ENCODE peak calls at places on chromosome 21, in nine cellular contexts. One of them, this sample, is unnamed.

GRCh38 chr21:42672699-42673458 is 19.5 kb downstream of the PDE9A start:
- DNase-seq in psoas muscle: no peak
- DNase-seq in astrocyte of the spinal cord: peak
- DNase-seq in CD8-positive, alpha-beta memory T cell: no peak
- DNase-seq in occipital lobe: no peak
- DNase-seq in HT1080: peak
- DNase-seq in uterus: no peak
- DNase-seq in hippocampal formation: no peak
- DNase-seq in activated CD4-positive, alpha-beta T cell treated with anti-CD3 and anti-CD28 coated beads, Interleukin-2, amount 50 U/mL, for 1 hour: no peak
- DNase-seq in this sample: no peak

GRCh38 chr21:43304621-43305335 is 122.2 kb downstream of the SIK1 start:
- DNase-seq in HT1080: no peak
- DNase-seq in activated CD4-positive, alpha-beta T cell treated with anti-CD3 and anti-CD28 coated beads, Interleukin-2, amount 50 U/mL, for 1 hour: no peak
- DNase-seq in astrocyte of the spinal cord: no peak
- DNase-seq in occipital lobe: no peak
- DNase-seq in psoas muscle: no peak
- DNase-seq in uterus: no peak
- DNase-seq in hippocampal formation: no peak
- DNase-seq in CD8-positive, alpha-beta memory T cell: no peak
- DNase-seq in this sample: peak

GRCh38 chr21:42031816-42032215 is 21.7 kb upstream of the ZBTB21 start:
- DNase-seq in HT1080: no peak
- DNase-seq in activated CD4-positive, alpha-beta T cell treated with anti-CD3 and anti-CD28 coated beads, Interleukin-2, amount 50 U/mL, for 1 hour: no peak
- DNase-seq in hippocampal formation: no peak
- DNase-seq in astrocyte of the spinal cord: no peak
- DNase-seq in CD8-positive, alpha-beta memory T cell: no peak
- DNase-seq in psoas muscle: no peak
- DNase-seq in uterus: no peak
- DNase-seq in occipital lobe: no peak
- DNase-seq in this sample: no peak

GRCh38 chr21:29571949-29572348 is 273.2 kb downstream of the BACH1 start:
- DNase-seq in psoas muscle: no peak
- DNase-seq in hippocampal formation: no peak
- DNase-seq in uterus: no peak
- DNase-seq in occipital lobe: no peak
- DNase-seq in activated CD4-positive, alpha-beta T cell treated with anti-CD3 and anti-CD28 coated beads, Interleukin-2, amount 50 U/mL, for 1 hour: no peak
- DNase-seq in astrocyte of the spinal cord: no peak
- DNase-seq in HT1080: no peak
- DNase-seq in CD8-positive, alpha-beta memory T cell: no peak
- DNase-seq in this sample: no peak

GRCh38 chr21:23936224-23936623 is 1671.1 kb downstream of the MRPL39 start:
- DNase-seq in HT1080: peak
- DNase-seq in hippocampal formation: peak
- DNase-seq in occipital lobe: no peak
- DNase-seq in astrocyte of the spinal cord: peak
- DNase-seq in uterus: no peak
- DNase-seq in activated CD4-positive, alpha-beta T cell treated with anti-CD3 and anti-CD28 coated beads, Interleukin-2, amount 50 U/mL, for 1 hour: no peak
- DNase-seq in psoas muscle: no peak
- DNase-seq in CD8-positive, alpha-beta memory T cell: no peak
- DNase-seq in this sample: no peak

GRCh38 chr21:45876381-45877159 is 105.0 kb upstream of the COL6A1 start:
- DNase-seq in HT1080: no peak
- DNase-seq in astrocyte of the spinal cord: no peak
- DNase-seq in activated CD4-positive, alpha-beta T cell treated with anti-CD3 and anti-CD28 coated beads, Interleukin-2, amount 50 U/mL, for 1 hour: no peak
- DNase-seq in occipital lobe: no peak
- DNase-seq in uterus: peak
- DNase-seq in psoas muscle: no peak
- DNase-seq in hippocampal formation: no peak
- DNase-seq in CD8-positive, alpha-beta memory T cell: no peak
- DNase-seq in this sample: peak

GRCh38 chr21:26469789-26470188 is 103.3 kb downstream of the CYYR1 start:
- DNase-seq in CD8-positive, alpha-beta memory T cell: no peak
- DNase-seq in activated CD4-positive, alpha-beta T cell treated with anti-CD3 and anti-CD28 coated beads, Interleukin-2, amount 50 U/mL, for 1 hour: no peak
- DNase-seq in hippocampal formation: peak
- DNase-seq in occipital lobe: peak
- DNase-seq in psoas muscle: no peak
- DNase-seq in uterus: no peak
- DNase-seq in astrocyte of the spinal cord: peak
- DNase-seq in HT1080: peak
- DNase-seq in this sample: no peak

GRCh38 chr21:30028537-30028936 is 88.7 kb upstream of the GRIK1 start:
- DNase-seq in HT1080: no peak
- DNase-seq in hippocampal formation: no peak
- DNase-seq in astrocyte of the spinal cord: no peak
- DNase-seq in activated CD4-positive, alpha-beta T cell treated with anti-CD3 and anti-CD28 coated beads, Interleukin-2, amount 50 U/mL, for 1 hour: no peak
- DNase-seq in occipital lobe: no peak
- DNase-seq in uterus: no peak
- DNase-seq in CD8-positive, alpha-beta memory T cell: no peak
- DNase-seq in psoas muscle: no peak
- DNase-seq in this sample: no peak

GRCh38 chr21:27586986-27587385 is 620.1 kb upstream of the ADAMTS5 start:
- DNase-seq in uterus: no peak
- DNase-seq in astrocyte of the spinal cord: no peak
- DNase-seq in occipital lobe: no peak
- DNase-seq in activated CD4-positive, alpha-beta T cell treated with anti-CD3 and anti-CD28 coated beads, Interleukin-2, amount 50 U/mL, for 1 hour: no peak
- DNase-seq in psoas muscle: no peak
- DNase-seq in HT1080: no peak
- DNase-seq in hippocampal formation: no peak
- DNase-seq in CD8-positive, alpha-beta memory T cell: no peak
- DNase-seq in this sample: no peak

GRCh38 chr21:36164427-36164784 is 7.8 kb downstream of the DOP1B start:
- DNase-seq in astrocyte of the spinal cord: no peak
- DNase-seq in activated CD4-positive, alpha-beta T cell treated with anti-CD3 and anti-CD28 coated beads, Interleukin-2, amount 50 U/mL, for 1 hour: no peak
- DNase-seq in HT1080: no peak
- DNase-seq in CD8-positive, alpha-beta memory T cell: no peak
- DNase-seq in hippocampal formation: no peak
- DNase-seq in uterus: no peak
- DNase-seq in psoas muscle: no peak
- DNase-seq in occipital lobe: no peak
- DNase-seq in this sample: no peak

GRCh38 chr21:36430841-36431240 is 45.6 kb downstream of the CHAF1B start:
- DNase-seq in occipital lobe: no peak
- DNase-seq in uterus: no peak
- DNase-seq in hippocampal formation: no peak
- DNase-seq in CD8-positive, alpha-beta memory T cell: no peak
- DNase-seq in astrocyte of the spinal cord: peak
- DNase-seq in activated CD4-positive, alpha-beta T cell treated with anti-CD3 and anti-CD28 coated beads, Interleukin-2, amount 50 U/mL, for 1 hour: no peak
- DNase-seq in HT1080: peak
- DNase-seq in psoas muscle: no peak
- DNase-seq in this sample: no peak

GRCh38 chr21:22319435-22319834 is 1321.2 kb downstream of the NCAM2 start:
- DNase-seq in occipital lobe: no peak
- DNase-seq in psoas muscle: no peak
- DNase-seq in uterus: no peak
- DNase-seq in CD8-positive, alpha-beta memory T cell: no peak
- DNase-seq in hippocampal formation: no peak
- DNase-seq in HT1080: no peak
- DNase-seq in activated CD4-positive, alpha-beta T cell treated with anti-CD3 and anti-CD28 coated beads, Interleukin-2, amount 50 U/mL, for 1 hour: no peak
- DNase-seq in astrocyte of the spinal cord: no peak
- DNase-seq in this sample: no peak

GRCh38 chr21:35727830-35728229 is 332.5 kb downstream of the SETD4 start:
- DNase-seq in occipital lobe: no peak
- DNase-seq in HT1080: no peak
- DNase-seq in astrocyte of the spinal cord: no peak
- DNase-seq in hippocampal formation: no peak
- DNase-seq in uterus: no peak
- DNase-seq in activated CD4-positive, alpha-beta T cell treated with anti-CD3 and anti-CD28 coated beads, Interleukin-2, amount 50 U/mL, for 1 hour: no peak
- DNase-seq in CD8-positive, alpha-beta memory T cell: no peak
- DNase-seq in psoas muscle: no peak
- DNase-seq in this sample: no peak

GRCh38 chr21:33299181-33299752 is 25.5 kb upstream of the IFNAR1 start:
- DNase-seq in activated CD4-positive, alpha-beta T cell treated with anti-CD3 and anti-CD28 coated beads, Interleukin-2, amount 50 U/mL, for 1 hour: peak
- DNase-seq in CD8-positive, alpha-beta memory T cell: peak
- DNase-seq in psoas muscle: no peak
- DNase-seq in uterus: no peak
- DNase-seq in occipital lobe: no peak
- DNase-seq in astrocyte of the spinal cord: no peak
- DNase-seq in HT1080: no peak
- DNase-seq in hippocampal formation: no peak
- DNase-seq in this sample: no peak

GRCh38 chr21:36203603-36203889 is 46.9 kb downstream of the DOP1B start:
- DNase-seq in CD8-positive, alpha-beta memory T cell: no peak
- DNase-seq in HT1080: peak
- DNase-seq in hippocampal formation: no peak
- DNase-seq in occipital lobe: no peak
- DNase-seq in activated CD4-positive, alpha-beta T cell treated with anti-CD3 and anti-CD28 coated beads, Interleukin-2, amount 50 U/mL, for 1 hour: no peak
- DNase-seq in astrocyte of the spinal cord: peak
- DNase-seq in psoas muscle: no peak
- DNase-seq in uterus: no peak
- DNase-seq in this sample: no peak

GRCh38 chr21:32248616-32249550 is 30.0 kb downstream of the MIS18A start:
- DNase-seq in CD8-positive, alpha-beta memory T cell: no peak
- DNase-seq in uterus: no peak
- DNase-seq in activated CD4-positive, alpha-beta T cell treated with anti-CD3 and anti-CD28 coated beads, Interleukin-2, amount 50 U/mL, for 1 hour: no peak
- DNase-seq in occipital lobe: no peak
- DNase-seq in hippocampal formation: no peak
- DNase-seq in astrocyte of the spinal cord: no peak
- DNase-seq in HT1080: no peak
- DNase-seq in psoas muscle: no peak
- DNase-seq in this sample: no peak

GRCh38 chr21:42440187-42440792 is 36.6 kb downstream of the UBASH3A start:
- DNase-seq in astrocyte of the spinal cord: no peak
- DNase-seq in psoas muscle: no peak
- DNase-seq in CD8-positive, alpha-beta memory T cell: no peak
- DNase-seq in uterus: no peak
- DNase-seq in hippocampal formation: no peak
- DNase-seq in occipital lobe: no peak
- DNase-seq in activated CD4-positive, alpha-beta T cell treated with anti-CD3 and anti-CD28 coated beads, Interleukin-2, amount 50 U/mL, for 1 hour: no peak
- DNase-seq in HT1080: no peak
- DNase-seq in this sample: no peak

GRCh38 chr21:42297372-42297771 is 17.8 kb downstream of the TFF3 start:
- DNase-seq in activated CD4-positive, alpha-beta T cell treated with anti-CD3 and anti-CD28 coated beads, Interleukin-2, amount 50 U/mL, for 1 hour: no peak
- DNase-seq in HT1080: no peak
- DNase-seq in hippocampal formation: no peak
- DNase-seq in CD8-positive, alpha-beta memory T cell: no peak
- DNase-seq in astrocyte of the spinal cord: no peak
- DNase-seq in uterus: no peak
- DNase-seq in psoas muscle: no peak
- DNase-seq in occipital lobe: no peak
- DNase-seq in this sample: no peak

GRCh38 chr21:42571391-42572150 is 57.9 kb downstream of the SLC37A1 start:
- DNase-seq in psoas muscle: no peak
- DNase-seq in HT1080: no peak
- DNase-seq in uterus: peak
- DNase-seq in astrocyte of the spinal cord: no peak
- DNase-seq in hippocampal formation: no peak
- DNase-seq in CD8-positive, alpha-beta memory T cell: no peak
- DNase-seq in occipital lobe: no peak
- DNase-seq in activated CD4-positive, alpha-beta T cell treated with anti-CD3 and anti-CD28 coated beads, Interleukin-2, amount 50 U/mL, for 1 hour: no peak
- DNase-seq in this sample: no peak

GRCh38 chr21:33334824-33335223 is 10.1 kb downstream of the IFNAR1 start:
- DNase-seq in psoas muscle: no peak
- DNase-seq in activated CD4-positive, alpha-beta T cell treated with anti-CD3 and anti-CD28 coated beads, Interleukin-2, amount 50 U/mL, for 1 hour: no peak
- DNase-seq in uterus: no peak
- DNase-seq in occipital lobe: no peak
- DNase-seq in HT1080: no peak
- DNase-seq in astrocyte of the spinal cord: no peak
- DNase-seq in CD8-positive, alpha-beta memory T cell: no peak
- DNase-seq in hippocampal formation: no peak
- DNase-seq in this sample: no peak

GRCh38 chr21:41369105-41369914 is 7.5 kb downstream of the MX2 start:
- DNase-seq in psoas muscle: peak
- DNase-seq in activated CD4-positive, alpha-beta T cell treated with anti-CD3 and anti-CD28 coated beads, Interleukin-2, amount 50 U/mL, for 1 hour: peak
- DNase-seq in hippocampal formation: no peak
- DNase-seq in CD8-positive, alpha-beta memory T cell: peak
- DNase-seq in astrocyte of the spinal cord: no peak
- DNase-seq in occipital lobe: no peak
- DNase-seq in uterus: no peak
- DNase-seq in HT1080: no peak
- DNase-seq in this sample: peak

GRCh38 chr21:33403128-33403785 is at the start of gene IFNGR2:
- DNase-seq in uterus: no peak
- DNase-seq in CD8-positive, alpha-beta memory T cell: peak
- DNase-seq in HT1080: no peak
- DNase-seq in hippocampal formation: peak
- DNase-seq in psoas muscle: peak
- DNase-seq in activated CD4-positive, alpha-beta T cell treated with anti-CD3 and anti-CD28 coated beads, Interleukin-2, amount 50 U/mL, for 1 hour: peak
- DNase-seq in astrocyte of the spinal cord: no peak
- DNase-seq in occipital lobe: no peak
- DNase-seq in this sample: peak

GRCh38 chr21:22374218-22374969 is 1376.2 kb downstream of the NCAM2 start:
- DNase-seq in HT1080: no peak
- DNase-seq in astrocyte of the spinal cord: no peak
- DNase-seq in uterus: no peak
- DNase-seq in hippocampal formation: no peak
- DNase-seq in psoas muscle: no peak
- DNase-seq in CD8-positive, alpha-beta memory T cell: no peak
- DNase-seq in activated CD4-positive, alpha-beta T cell treated with anti-CD3 and anti-CD28 coated beads, Interleukin-2, amount 50 U/mL, for 1 hour: no peak
- DNase-seq in occipital lobe: no peak
- DNase-seq in this sample: no peak

GRCh38 chr21:43762303-43763128 is 13.6 kb downstream of the CSTB start:
- DNase-seq in uterus: no peak
- DNase-seq in CD8-positive, alpha-beta memory T cell: no peak
- DNase-seq in activated CD4-positive, alpha-beta T cell treated with anti-CD3 and anti-CD28 coated beads, Interleukin-2, amount 50 U/mL, for 1 hour: no peak
- DNase-seq in astrocyte of the spinal cord: no peak
- DNase-seq in HT1080: no peak
- DNase-seq in occipital lobe: no peak
- DNase-seq in hippocampal formation: no peak
- DNase-seq in psoas muscle: no peak
- DNase-seq in this sample: no peak

GRCh38 chr21:38343691-38344090 is 86.9 kb downstream of the KCNJ15 start:
- DNase-seq in occipital lobe: no peak
- DNase-seq in hippocampal formation: no peak
- DNase-seq in psoas muscle: peak
- DNase-seq in CD8-positive, alpha-beta memory T cell: no peak
- DNase-seq in uterus: no peak
- DNase-seq in astrocyte of the spinal cord: peak
- DNase-seq in activated CD4-positive, alpha-beta T cell treated with anti-CD3 and anti-CD28 coated beads, Interleukin-2, amount 50 U/mL, for 1 hour: no peak
- DNase-seq in HT1080: peak
- DNase-seq in this sample: no peak

GRCh38 chr21:33441489-33442477 is 38.0 kb downstream of the TMEM50B start:
- DNase-seq in CD8-positive, alpha-beta memory T cell: no peak
- DNase-seq in uterus: no peak
- DNase-seq in hippocampal formation: no peak
- DNase-seq in occipital lobe: no peak
- DNase-seq in psoas muscle: peak
- DNase-seq in activated CD4-positive, alpha-beta T cell treated with anti-CD3 and anti-CD28 coated beads, Interleukin-2, amount 50 U/mL, for 1 hour: no peak
- DNase-seq in HT1080: peak
- DNase-seq in astrocyte of the spinal cord: peak
- DNase-seq in this sample: peak

GRCh38 chr21:41488080-41488479 is 19.9 kb downstream of the TMPRSS2 start:
- DNase-seq in activated CD4-positive, alpha-beta T cell treated with anti-CD3 and anti-CD28 coated beads, Interleukin-2, amount 50 U/mL, for 1 hour: no peak
- DNase-seq in hippocampal formation: no peak
- DNase-seq in CD8-positive, alpha-beta memory T cell: no peak
- DNase-seq in occipital lobe: no peak
- DNase-seq in astrocyte of the spinal cord: no peak
- DNase-seq in psoas muscle: no peak
- DNase-seq in HT1080: peak
- DNase-seq in uterus: no peak
- DNase-seq in this sample: no peak

GRCh38 chr21:18443085-18443484 is 39.5 kb upstream of the TMPRSS15 start:
- DNase-seq in activated CD4-positive, alpha-beta T cell treated with anti-CD3 and anti-CD28 coated beads, Interleukin-2, amount 50 U/mL, for 1 hour: no peak
- DNase-seq in HT1080: no peak
- DNase-seq in CD8-positive, alpha-beta memory T cell: no peak
- DNase-seq in uterus: no peak
- DNase-seq in hippocampal formation: no peak
- DNase-seq in psoas muscle: no peak
- DNase-seq in astrocyte of the spinal cord: no peak
- DNase-seq in occipital lobe: no peak
- DNase-seq in this sample: no peak

GRCh38 chr21:31973402-31973944 is 100.7 kb downstream of the HUNK start:
- DNase-seq in HT1080: no peak
- DNase-seq in astrocyte of the spinal cord: no peak
- DNase-seq in occipital lobe: no peak
- DNase-seq in psoas muscle: no peak
- DNase-seq in CD8-positive, alpha-beta memory T cell: no peak
- DNase-seq in hippocampal formation: no peak
- DNase-seq in activated CD4-positive, alpha-beta T cell treated with anti-CD3 and anti-CD28 coated beads, Interleukin-2, amount 50 U/mL, for 1 hour: no peak
- DNase-seq in uterus: no peak
- DNase-seq in this sample: no peak